ENCODE peak calls at places on chromosomes 3 and 15, in five cellular contexts. X is amniotic stem cell; Q is 8988T; K is islet precursor cell; M is stimulated activated CD4-positive, alpha-beta T cell treated with anti-CD3 and anti-CD28 coated beads, TNF-alpha, amount 100 ng/mL, for 1 hour. Y is an unnamed sample.

GRCh38 chr15:54149115-54149531 is 170.9 kb downstream of the UNC13C start:
- DNase-seq in X (no peak), Q (no peak), K (no peak), M (no peak), Y (no peak)

GRCh38 chr15:86611392-86612040 is 531.8 kb downstream of the AGBL1 start:
- DNase-seq in X (no peak), Q (no peak), K (peak), M (no peak), Y (no peak)

GRCh38 chr3:125123455-125123854 is 67.7 kb upstream of the HEG1 start:
- DNase-seq in X (no peak), Q (no peak), K (peak), M (no peak), Y (no peak)

GRCh38 chr3:107913671-107914070 is 177.2 kb downstream of the CD47 start:
- DNase-seq in X (no peak), Q (no peak), K (no peak), M (no peak), Y (no peak)

GRCh38 chr3:66153961-66154923 is 66.6 kb upstream of the SLC25A26 start:
- DNase-seq in X (peak), Q (no peak), K (no peak), M (no peak), Y (no peak)

GRCh38 chr15:93252780-93253179 is 163.8 kb upstream of the RGMA start:
- DNase-seq in X (no peak), Q (no peak), K (no peak), M (no peak), Y (no peak)

GRCh38 chr3:24640330-24640877 is 145.8 kb upstream of the THRB start:
- DNase-seq in X (no peak), Q (no peak), K (no peak), M (no peak), Y (no peak)

GRCh38 chr15:55742927-55743614 is at the start of gene PRTG:
- DNase-seq in X (peak), Q (peak), K (peak), M (no peak), Y (no peak)

GRCh38 chr3:39724233-39724846 is 85.1 kb upstream of the MYRIP start:
- DNase-seq in X (no peak), Q (no peak), K (no peak), M (no peak), Y (no peak)

GRCh38 chr3:147378186-147378503 is 28.2 kb downstream of the ZIC4 start:
- DNase-seq in X (no peak), Q (no peak), K (no peak), M (no peak), Y (no peak)

GRCh38 chr15:77966540-77967290 is 110.8 kb downstream of the TBC1D2B start:
- DNase-seq in X (peak), Q (peak), K (no peak), M (no peak), Y (no peak)